ENCODE peak calls at places on chromosomes 1 and 21, in ten cellular contexts. A is esophagus squamous epithelium, O is neural progenitor cell, Q is astrocyte of the cerebellum, W is heart right ventricle, D is pancreas, R is uterus, F is AG09309, X is tibial nerve, J is NB4. E is an unnamed sample.

GRCh38 chr1:18469514-18469913 is 11.2 kb upstream of the KLHDC7A start:
- DNase-seq in A (no peak), O (no peak), Q (no peak), W (no peak), D (no peak), R (no peak), F (no peak), X (no peak), J (no peak), E (no peak)

GRCh38 chr1:60470231-60470630 is 396.7 kb upstream of the C1orf87 start:
- DNase-seq in A (no peak), O (no peak), Q (no peak), W (no peak), D (no peak), R (no peak), F (no peak), X (no peak), J (no peak), E (no peak)

GRCh38 chr21:42031816-42032215 is 21.7 kb upstream of the ZBTB21 start:
- DNase-seq in A (no peak), O (no peak), Q (no peak), W (no peak), D (no peak), R (no peak), F (no peak), X (no peak), J (no peak), E (no peak)

GRCh38 chr1:204076891-204077290 is 4.0 kb downstream of the SOX13 start:
- DNase-seq in A (no peak), O (no peak), Q (no peak), W (no peak), D (no peak), R (no peak), F (no peak), X (no peak), J (no peak), E (no peak)

GRCh38 chr1:39006726-39007645 is 15.9 kb downstream of the AKIRIN1 start:
- DNase-seq in A (no peak), O (no peak), Q (no peak), W (no peak), D (no peak), R (no peak), F (no peak), X (no peak), J (no peak), E (no peak)

GRCh38 chr1:215567491-215568286 is 585 bp downstream of the KCTD3 start:
- DNase-seq in A (no peak), O (peak; percentile 73), Q (no peak), W (peak; percentile 24), D (peak; percentile 53), R (peak; percentile 28), F (no peak), X (peak; percentile 19), J (peak; percentile 67), E (no peak)

GRCh38 chr1:73452522-73452921 is 745.5 kb downstream of the LRRIQ3 start:
- DNase-seq in A (no peak), O (no peak), Q (no peak), W (no peak), D (no peak), R (no peak), F (no peak), X (no peak), J (no peak), E (no peak)

GRCh38 chr1:55932402-55932801 is 647.0 kb downstream of the PLPP3 start:
- DNase-seq in A (no peak), O (no peak), Q (no peak), W (no peak), D (no peak), R (no peak), F (no peak), X (no peak), J (no peak), E (no peak)

GRCh38 chr1:9473032-9473792 is 66.1 kb upstream of the SLC25A33 start:
- DNase-seq in A (no peak), O (no peak), Q (peak; percentile 68), W (peak; percentile 60), D (no peak), R (peak; percentile 90), F (peak; percentile 75), X (peak; percentile 71), J (peak; percentile 49), E (no peak)

GRCh38 chr1:54350360-54350759 is 55.8 kb downstream of the SSBP3 start:
- DNase-seq in A (no peak), O (no peak), Q (no peak), W (no peak), D (no peak), R (no peak), F (no peak), X (no peak), J (peak; percentile 64), E (no peak)

GRCh38 chr21:44329971-44330681 is 9.1 kb downstream of the CFAP410 start:
- DNase-seq in A (no peak), O (no peak), Q (no peak), W (no peak), D (no peak), R (no peak), F (no peak), X (no peak), J (no peak), E (no peak)

GRCh38 chr1:166730299-166730888 is 108.9 kb upstream of the POGK start:
- DNase-seq in A (no peak), O (no peak), Q (no peak), W (no peak), D (no peak), R (no peak), F (no peak), X (no peak), J (peak; percentile 45), E (no peak)

GRCh38 chr1:25612421-25612820 is 4.2 kb upstream of the MAN1C1 start:
- DNase-seq in A (no peak), O (no peak), Q (no peak), W (no peak), D (no peak), R (no peak), F (no peak), X (no peak), J (no peak), E (no peak)

GRCh38 chr1:86150553-86151055 is 6.0 kb downstream of the COL24A1 start:
- DNase-seq in A (no peak), O (no peak), Q (no peak), W (no peak), D (no peak), R (no peak), F (no peak), X (no peak), J (no peak), E (no peak)

GRCh38 chr1:45499415-45499769 is 481 bp downstream of the CCDC163 start:
- DNase-seq in A (no peak), O (no peak), Q (no peak), W (no peak), D (no peak), R (no peak), F (no peak), X (no peak), J (no peak), E (no peak)

DNA sequence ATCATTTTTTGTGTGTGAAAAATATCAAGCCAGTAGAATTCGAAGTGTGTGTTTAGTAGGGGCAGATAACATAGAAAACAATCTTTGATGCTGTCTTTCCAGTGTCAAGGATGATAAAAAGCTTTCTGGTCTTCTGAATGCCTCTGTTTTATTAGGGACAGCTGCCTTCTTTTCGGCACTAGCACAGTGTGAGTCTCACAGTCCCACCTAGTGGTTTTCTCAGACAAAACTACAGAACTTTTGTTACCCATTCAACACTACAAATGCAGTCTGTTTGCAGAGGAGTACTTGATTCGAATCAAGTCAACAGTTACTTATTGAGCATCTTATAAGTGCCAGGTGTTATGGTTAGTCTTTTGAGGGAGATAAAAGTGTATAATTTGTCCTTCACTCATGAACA is 30.6 kb upstream of the MCOLN3 start:
- DNase-seq in A (no peak), O (peak; percentile 27), Q (no peak), W (no peak), D (no peak), R (no peak), F (peak; percentile 33), X (no peak), J (no peak), E (no peak)
- TF ChIP-seq CTCF in A (no peak), O (peak; percentile 23), Q (peak; percentile 22), W (no peak), D (no peak), R (peak; percentile 16), F (peak; percentile 44), X (no peak), J (no peak), E (no peak)

GRCh38 chr1:156623946-156624813 is 5.0 kb downstream of the HAPLN2 start:
- DNase-seq in A (no peak), O (peak; percentile 89), Q (no peak), W (peak; percentile 47), D (no peak), R (peak; percentile 63), F (no peak), X (no peak), J (peak; percentile 55), E (no peak)
- H3K4me3 ChIP-seq in A (peak overlapping the region; percentile 65), O (peak overlapping the region; percentile 43), Q (peak overlapping the region; percentile 24), W (peak overlapping the region; percentile 42), D (no peak overlapping the region), R (peak overlapping the region; percentile 33), F (peak overlapping the region; percentile 14), X (peak overlapping the region; percentile 4), J (no peak overlapping the region), E (peak overlapping the region; percentile 26)

GRCh38 chr1:152018537-152018936 is 18.3 kb downstream of the S100A11 start:
- DNase-seq in A (no peak), O (peak; percentile 66), Q (no peak), W (no peak), D (no peak), R (no peak), F (no peak), X (no peak), J (peak; percentile 51), E (no peak)
- TF ChIP-seq CTCF in A (no peak), O (peak; percentile 72), Q (peak; percentile 12), W (no peak), D (no peak), R (no peak), F (peak; percentile 36), X (no peak), J (peak; percentile 44), E (peak; percentile 24)

GRCh38 chr1:228462560-228462959 is 24.6 kb upstream of the RNF187 start:
- DNase-seq in A (no peak), O (no peak), Q (no peak), W (no peak), D (no peak), R (no peak), F (no peak), X (no peak), J (no peak), E (no peak)

GRCh38 chr1:228465134-228465533 is 22.0 kb upstream of the RNF187 start:
- DNase-seq in A (no peak), O (peak; percentile 23), Q (no peak), W (no peak), D (no peak), R (no peak), F (no peak), X (no peak), J (no peak), E (no peak)

GRCh38 chr1:228463009-228463558 is 24.1 kb upstream of the RNF187 start:
- DNase-seq in A (no peak), O (no peak), Q (no peak), W (no peak), D (no peak), R (no peak), F (no peak), X (no peak), J (no peak), E (no peak)

GRCh38 chr1:228464487-228464983 is 22.6 kb upstream of the RNF187 start:
- DNase-seq in A (peak; percentile 24), O (peak; percentile 96), Q (peak; percentile 55), W (peak; percentile 76), D (no peak), R (peak; percentile 42), F (no peak), X (peak; percentile 47), J (no peak), E (no peak)

GRCh38 chr1:228463559-228464455 is 23.4 kb upstream of the RNF187 start:
- DNase-seq in A (no peak), O (peak; percentile 84), Q (no peak), W (no peak), D (no peak), R (no peak), F (no peak), X (no peak), J (peak; percentile 84), E (no peak)
- H3K4me3 ChIP-seq in A (peak overlapping the region; percentile 50), O (peak overlapping the region; percentile 61), Q (peak overlapping the region; percentile 36), W (peak overlapping the region; percentile 21), D (no peak overlapping the region), R (no peak overlapping the region), F (peak overlapping the region; percentile 17), X (no peak overlapping the region), J (peak overlapping the region; percentile 48), E (no peak overlapping the region)

E was measured in LNCaP clone FGC.